ENCODE peak calls at places on chromosomes 3 and 15, in five cellular contexts. Q, P, Z, G and Y are unnamed samples.

GRCh38 chr3:131901686-131902085 is 133.1 kb downstream of the CPNE4 start:
- DNase-seq in Q (no peak), P (no peak), Z (no peak), G (no peak), Y (no peak)

GRCh38 chr3:178480274-178480673 is 56.0 kb upstream of the KCNMB2 start:
- DNase-seq in Q (no peak), P (no peak), Z (no peak), G (no peak), Y (no peak)

GRCh38 chr3:100106531-100107155 is 7.7 kb downstream of the FILIP1L start:
- DNase-seq in Q (no peak), P (peak), Z (no peak), G (peak), Y (no peak)

GRCh38 chr15:66702035-66702769 is at the start of gene SMAD6:
- DNase-seq in Q (peak), P (peak), Z (peak), G (peak), Y (peak)

GRCh38 chr3:194091141-194091540 is 44.8 kb upstream of the HES1 start:
- DNase-seq in Q (no peak), P (peak), Z (no peak), G (no peak), Y (no peak)

GRCh38 chr15:56411122-56411749 is 46.0 kb downstream of the TEX9 start:
- DNase-seq in Q (no peak), P (peak), Z (no peak), G (no peak), Y (no peak)

GRCh38 chr15:31328999-31329639 is 2.5 kb downstream of the KLF13 start:
- DNase-seq in Q (peak), P (peak), Z (no peak), G (no peak), Y (no peak)

GRCh38 chr3:30353711-30354467 is 252.5 kb upstream of the TGFBR2 start:
- DNase-seq in Q (no peak), P (peak), Z (no peak), G (no peak), Y (no peak)

GRCh38 chr3:175411405-175411804 is 552.3 kb downstream of the NAALADL2 start:
- DNase-seq in Q (no peak), P (no peak), Z (no peak), G (peak), Y (no peak)

GRCh38 chr15:37099321-37100108 is 834 bp downstream of the MEIS2 start:
- DNase-seq in Q (no peak), P (peak), Z (no peak), G (peak), Y (no peak)

GRCh38 chr15:66404532-66404931 is 17.8 kb downstream of the MAP2K1 start:
- DNase-seq in Q (no peak), P (no peak), Z (no peak), G (no peak), Y (no peak)

GRCh38 chr3:13612829-13613228 is 63.9 kb downstream of the FBLN2 start:
- DNase-seq in Q (no peak), P (peak), Z (peak), G (peak), Y (no peak)

GRCh38 chr3:142664311-142664710 is 59.5 kb upstream of the TRPC1 start:
- DNase-seq in Q (no peak), P (no peak), Z (no peak), G (no peak), Y (no peak)

GRCh38 chr3:65516998-65517397 is 521.7 kb downstream of the MAGI1 start:
- DNase-seq in Q (no peak), P (no peak), Z (no peak), G (no peak), Y (no peak)

GRCh38 chr3:149316427-149316826 is 17.0 kb downstream of the TM4SF18 start:
- DNase-seq in Q (no peak), P (peak), Z (no peak), G (peak), Y (no peak)

GRCh38 chr3:143443851-143444331 is 324.3 kb downstream of the CHST2 start:
- DNase-seq in Q (no peak), P (peak), Z (no peak), G (peak), Y (no peak)

GRCh38 chr15:26889298-26889898 is 22.5 kb downstream of the GABRA5 start:
- DNase-seq in Q (peak), P (peak), Z (no peak), G (peak), Y (peak)

GRCh38 chr3:122030381-122031122 is 8.5 kb upstream of the ILDR1 start:
- DNase-seq in Q (no peak), P (peak), Z (no peak), G (no peak), Y (no peak)

GRCh38 chr3:170740726-170741591 is 129.0 kb downstream of the RPL22L1 start:
- DNase-seq in Q (peak), P (peak), Z (peak), G (peak), Y (peak)

GRCh38 chr3:197478746-197479668 is 76.8 kb downstream of the BDH1 start:
- DNase-seq in Q (no peak), P (peak), Z (no peak), G (no peak), Y (no peak)

GRCh38 chr15:66840615-66841014 is 138.6 kb downstream of the SMAD6 start:
- DNase-seq in Q (no peak), P (no peak), Z (no peak), G (no peak), Y (no peak)

GRCh38 chr3:142433110-142433509 is 14.7 kb downstream of the XRN1 start:
- DNase-seq in Q (no peak), P (no peak), Z (no peak), G (no peak), Y (no peak)

GRCh38 chr15:74108111-74108510 is 22.3 kb upstream of the ISLR2 start:
- DNase-seq in Q (no peak), P (no peak), Z (no peak), G (no peak), Y (no peak)

GRCh38 chr3:156642750-156643728 is 31.4 kb upstream of the TIPARP start:
- DNase-seq in Q (no peak), P (no peak), Z (no peak), G (no peak), Y (no peak)

GRCh38 chr15:65981837-65982696 is 112.8 kb downstream of the RAB11A start:
- DNase-seq in Q (peak), P (peak), Z (no peak), G (no peak), Y (peak)

GRCh38 chr15:70341566-70341965 is 243.8 kb upstream of the TLE3 start:
- DNase-seq in Q (no peak), P (no peak), Z (no peak), G (no peak), Y (no peak)

GRCh38 chr3:69320867-69321266 is 65.0 kb downstream of the FRMD4B start:
- DNase-seq in Q (no peak), P (no peak), Z (no peak), G (peak), Y (no peak)

GRCh38 chr3:184620101-184620798 is 58.7 kb downstream of the EPHB3 start:
- DNase-seq in Q (peak), P (peak), Z (no peak), G (no peak), Y (no peak)

GRCh38 chr3:16476636-16477035 is 36.9 kb downstream of the RFTN1 start:
- DNase-seq in Q (peak), P (peak), Z (no peak), G (peak), Y (no peak)

GRCh38 chr3:193997228-193998192 is 138.4 kb upstream of the HES1 start:
- DNase-seq in Q (no peak), P (no peak), Z (no peak), G (no peak), Y (no peak)

GRCh38 chr3:24259901-24260512 is 234.6 kb downstream of the THRB start:
- DNase-seq in Q (peak), P (no peak), Z (no peak), G (peak), Y (no peak)

GRCh38 chr3:55488398-55489055 is 1.4 kb upstream of the WNT5A start:
- DNase-seq in Q (peak), P (peak), Z (no peak), G (peak), Y (peak)

GRCh38 chr3:16482770-16483531 is 30.5 kb downstream of the RFTN1 start:
- DNase-seq in Q (peak), P (no peak), Z (no peak), G (no peak), Y (no peak)

DNA sequence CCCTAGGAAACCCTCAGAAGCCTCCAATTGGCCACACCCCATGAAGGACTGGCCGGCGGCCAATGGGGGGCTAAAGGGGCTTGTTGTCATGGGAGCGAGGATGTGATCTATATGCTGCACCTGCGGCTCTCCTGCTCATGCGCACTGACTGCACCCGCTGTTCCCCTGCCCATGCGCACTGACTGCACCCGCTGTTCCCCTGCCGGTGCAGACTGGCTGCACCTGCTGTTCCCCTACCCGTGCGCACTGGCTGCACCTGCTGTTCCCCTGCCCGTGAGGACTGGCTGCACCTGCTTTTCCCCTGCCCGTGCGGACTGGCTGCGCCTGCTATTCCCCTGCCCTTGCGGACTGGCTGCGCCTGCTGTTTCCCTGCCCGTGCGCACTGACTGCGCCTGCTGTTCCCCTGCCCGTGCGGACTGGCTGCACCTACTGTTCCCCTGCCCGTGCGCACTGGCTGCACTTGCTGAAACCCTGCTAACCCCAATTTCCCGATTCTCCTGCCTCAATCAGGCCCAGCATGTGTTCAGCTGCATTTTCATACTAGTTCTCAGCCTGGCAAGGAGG is 16.8 kb upstream of the MCCC1 start:
- DNase-seq in Q (peak), P (peak), Z (no peak), G (no peak), Y (peak)
- H3K4me3 ChIP-seq in Q (no peak), P (peak), Z (peak), G (no peak), Y (peak)

GRCh38 chr15:77819271-77819806 is 186.6 kb upstream of the LINGO1 start:
- DNase-seq in Q (peak), P (no peak), Z (no peak), G (no peak), Y (peak)
- H3K4me3 ChIP-seq in Q (peak), P (no peak), Z (peak), G (no peak), Y (peak)

GRCh38 chr15:60004846-60005351 is 788 bp downstream of the FOXB1 start:
- DNase-seq in Q (no peak), P (peak), Z (no peak), G (peak), Y (no peak)

GRCh38 chr15:60002528-60003218 is 1.4 kb upstream of the FOXB1 start:
- DNase-seq in Q (no peak), P (no peak), Z (no peak), G (no peak), Y (no peak)

GRCh38 chr15:60003243-60004018 is 680 bp upstream of the FOXB1 start:
- DNase-seq in Q (no peak), P (no peak), Z (no peak), G (no peak), Y (no peak)

GRCh38 chr15:60005352-60006202 is 1.5 kb downstream of the FOXB1 start:
- DNase-seq in Q (no peak), P (no peak), Z (no peak), G (no peak), Y (no peak)

GRCh38 chr15:60004019-60004845 is at the start of gene FOXB1:
- DNase-seq in Q (peak), P (no peak), Z (no peak), G (no peak), Y (no peak)
- H3K4me3 ChIP-seq in Q (no peak), P (no peak), Z (peak), G (no peak), Y (peak)

GRCh38 chr3:4523710-4524422 is 30.7 kb downstream of the ITPR1 start:
- DNase-seq in Q (no peak), P (no peak), Z (no peak), G (no peak), Y (no peak)
- H3K4me3 ChIP-seq in Q (no peak), P (no peak), Z (no peak), G (no peak), Y (no peak)